ENCODE peak calls at places on chromosomes 12 and 14, in eight cellular contexts. One of them, this sample, is unnamed.

GRCh38 chr14:82636426-82636825 is 1102.8 kb upstream of the SEL1L start:
- DNase-seq in AG09309: no peak
- DNase-seq in left ventricle myocardium inferior: no peak
- DNase-seq in hepatocyte: no peak
- DNase-seq in cardiac fibroblast: no peak
- DNase-seq in fibroblast of villous mesenchyme: no peak
- DNase-seq in endothelial cell: no peak
- DNase-seq in type B pancreatic cell: no peak
- DNase-seq in this sample: no peak

GRCh38 chr14:83842536-83842935 is 1687.4 kb upstream of the FLRT2 start:
- DNase-seq in endothelial cell: no peak
- DNase-seq in AG09309: no peak
- DNase-seq in type B pancreatic cell: no peak
- DNase-seq in cardiac fibroblast: no peak
- DNase-seq in left ventricle myocardium inferior: no peak
- DNase-seq in hepatocyte: no peak
- DNase-seq in fibroblast of villous mesenchyme: no peak
- DNase-seq in this sample: no peak

GRCh38 chr12:109027767-109028166 is 6.9 kb upstream of the SVOP start:
- DNase-seq in fibroblast of villous mesenchyme: peak; percentile 42
- DNase-seq in endothelial cell: no peak
- DNase-seq in cardiac fibroblast: peak; percentile 66
- DNase-seq in left ventricle myocardium inferior: no peak
- DNase-seq in hepatocyte: no peak
- DNase-seq in type B pancreatic cell: no peak
- DNase-seq in AG09309: no peak
- DNase-seq in this sample: no peak

GRCh38 chr12:117494833-117495714 is 133.6 kb upstream of the NOS1 start:
- DNase-seq in hepatocyte: peak; percentile 51
- DNase-seq in AG09309: no peak
- DNase-seq in fibroblast of villous mesenchyme: no peak
- DNase-seq in left ventricle myocardium inferior: no peak
- DNase-seq in endothelial cell: no peak
- DNase-seq in type B pancreatic cell: no peak
- DNase-seq in cardiac fibroblast: no peak
- DNase-seq in this sample: no peak

GRCh38 chr12:21330682-21331253 is 3.9 kb downstream of the SLCO1A2 start:
- DNase-seq in hepatocyte: no peak
- DNase-seq in AG09309: no peak
- DNase-seq in type B pancreatic cell: no peak
- DNase-seq in endothelial cell: no peak
- DNase-seq in left ventricle myocardium inferior: no peak
- DNase-seq in fibroblast of villous mesenchyme: peak; percentile 3
- DNase-seq in cardiac fibroblast: no peak
- DNase-seq in this sample: no peak

GRCh38 chr14:23568600-23569310 is 1.2 kb upstream of the AP1G2 start:
- DNase-seq in hepatocyte: no peak
- DNase-seq in AG09309: no peak
- DNase-seq in cardiac fibroblast: no peak
- DNase-seq in endothelial cell: peak; percentile 69
- DNase-seq in fibroblast of villous mesenchyme: no peak
- DNase-seq in left ventricle myocardium inferior: no peak
- DNase-seq in type B pancreatic cell: no peak
- DNase-seq in this sample: no peak

GRCh38 chr12:123533672-123534643 is at the start of gene RILPL1:
- DNase-seq in type B pancreatic cell: peak; percentile 79
- DNase-seq in cardiac fibroblast: peak; percentile 53
- DNase-seq in hepatocyte: peak; percentile 82
- DNase-seq in fibroblast of villous mesenchyme: peak; percentile 51
- DNase-seq in left ventricle myocardium inferior: peak; percentile 63
- DNase-seq in AG09309: no peak
- DNase-seq in endothelial cell: peak; percentile 66
- DNase-seq in this sample: peak; percentile 83

GRCh38 chr14:101561145-101561896 is at the start of gene DIO3:
- DNase-seq in left ventricle myocardium inferior: no peak
- DNase-seq in hepatocyte: peak; percentile 89
- DNase-seq in type B pancreatic cell: no peak
- DNase-seq in endothelial cell: peak; percentile 65
- DNase-seq in AG09309: no peak
- DNase-seq in fibroblast of villous mesenchyme: peak; percentile 4
- DNase-seq in cardiac fibroblast: peak; percentile 7
- DNase-seq in this sample: peak; percentile 66

GRCh38 chr12:19190292-19191031 is 60.9 kb downstream of the PLEKHA5 start:
- DNase-seq in type B pancreatic cell: no peak
- DNase-seq in cardiac fibroblast: peak; percentile 79
- DNase-seq in fibroblast of villous mesenchyme: no peak
- DNase-seq in endothelial cell: no peak
- DNase-seq in hepatocyte: no peak
- DNase-seq in AG09309: no peak
- DNase-seq in left ventricle myocardium inferior: no peak
- DNase-seq in this sample: no peak

GRCh38 chr12:53454710-53455109 is 2.8 kb downstream of the PCBP2 start:
- DNase-seq in cardiac fibroblast: no peak
- DNase-seq in fibroblast of villous mesenchyme: no peak
- DNase-seq in hepatocyte: no peak
- DNase-seq in AG09309: no peak
- DNase-seq in left ventricle myocardium inferior: no peak
- DNase-seq in endothelial cell: no peak
- DNase-seq in type B pancreatic cell: no peak
- DNase-seq in this sample: no peak

GRCh38 chr12:17017402-17017801 is 411.4 kb upstream of the LMO3 start:
- DNase-seq in AG09309: no peak
- DNase-seq in hepatocyte: no peak
- DNase-seq in type B pancreatic cell: no peak
- DNase-seq in fibroblast of villous mesenchyme: no peak
- DNase-seq in endothelial cell: no peak
- DNase-seq in left ventricle myocardium inferior: no peak
- DNase-seq in cardiac fibroblast: no peak
- DNase-seq in this sample: no peak

GRCh38 chr12:131035268-131035681 is 81.6 kb downstream of the ADGRD1 start:
- DNase-seq in AG09309: no peak
- DNase-seq in fibroblast of villous mesenchyme: no peak
- DNase-seq in left ventricle myocardium inferior: no peak
- DNase-seq in hepatocyte: no peak
- DNase-seq in type B pancreatic cell: no peak
- DNase-seq in cardiac fibroblast: no peak
- DNase-seq in endothelial cell: no peak
- DNase-seq in this sample: no peak

GRCh38 chr12:1611775-1612174 is 17.3 kb upstream of the WNT5B start:
- DNase-seq in endothelial cell: no peak
- DNase-seq in cardiac fibroblast: peak; percentile 93
- DNase-seq in type B pancreatic cell: no peak
- DNase-seq in fibroblast of villous mesenchyme: peak; percentile 92
- DNase-seq in AG09309: peak; percentile 90
- DNase-seq in hepatocyte: no peak
- DNase-seq in left ventricle myocardium inferior: no peak
- DNase-seq in this sample: no peak

GRCh38 chr12:2248901-2249381 is 196.2 kb downstream of the CACNA1C start:
- DNase-seq in AG09309: no peak
- DNase-seq in endothelial cell: no peak
- DNase-seq in hepatocyte: no peak
- DNase-seq in type B pancreatic cell: no peak
- DNase-seq in fibroblast of villous mesenchyme: peak; percentile 62
- DNase-seq in left ventricle myocardium inferior: peak; percentile 44
- DNase-seq in cardiac fibroblast: no peak
- DNase-seq in this sample: no peak

GRCh38 chr14:50882932-50883826 is 11.3 kb downstream of the ABHD12B start:
- DNase-seq in cardiac fibroblast: no peak
- DNase-seq in type B pancreatic cell: no peak
- DNase-seq in endothelial cell: no peak
- DNase-seq in AG09309: no peak
- DNase-seq in left ventricle myocardium inferior: no peak
- DNase-seq in hepatocyte: no peak
- DNase-seq in fibroblast of villous mesenchyme: no peak
- DNase-seq in this sample: no peak

GRCh38 chr14:20679907-20680306 is 4.5 kb upstream of the RNASE4 start:
- DNase-seq in type B pancreatic cell: no peak
- DNase-seq in AG09309: no peak
- DNase-seq in endothelial cell: no peak
- DNase-seq in cardiac fibroblast: peak; percentile 53
- DNase-seq in left ventricle myocardium inferior: no peak
- DNase-seq in hepatocyte: peak; percentile 53
- DNase-seq in fibroblast of villous mesenchyme: peak; percentile 10
- DNase-seq in this sample: no peak

GRCh38 chr12:4434721-4435425 is 10.7 kb downstream of the FGF6 start:
- DNase-seq in fibroblast of villous mesenchyme: no peak
- DNase-seq in AG09309: no peak
- DNase-seq in type B pancreatic cell: peak; percentile 58
- DNase-seq in left ventricle myocardium inferior: no peak
- DNase-seq in endothelial cell: no peak
- DNase-seq in cardiac fibroblast: no peak
- DNase-seq in hepatocyte: no peak
- DNase-seq in this sample: no peak

DNA sequence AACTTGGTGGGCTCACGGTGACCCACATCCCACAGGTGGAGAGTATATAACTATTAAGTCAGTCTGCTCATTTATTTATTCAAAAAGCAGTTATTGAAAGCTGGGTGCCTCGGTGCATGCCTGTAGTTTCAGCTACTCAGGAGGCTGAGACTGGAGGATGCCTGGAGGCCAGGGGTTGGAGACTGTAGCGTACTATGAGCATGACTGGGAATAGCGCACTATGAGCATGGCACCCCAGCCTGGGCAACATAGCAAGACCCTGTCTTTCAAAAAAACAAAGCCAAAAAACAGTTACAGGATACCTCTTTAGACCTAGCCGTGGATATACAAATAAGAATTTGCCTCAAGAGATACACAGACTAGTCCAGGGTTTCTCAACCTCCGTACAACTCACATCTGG is 139.8 kb downstream of the ZFP36L1 start:
- DNase-seq in fibroblast of villous mesenchyme: no peak
- DNase-seq in left ventricle myocardium inferior: no peak
- DNase-seq in hepatocyte: no peak
- DNase-seq in type B pancreatic cell: no peak
- DNase-seq in cardiac fibroblast: no peak
- DNase-seq in AG09309: no peak
- DNase-seq in endothelial cell: no peak
- DNase-seq in this sample: no peak
- TF ChIP-seq CTCF in fibroblast of villous mesenchyme: no peak
- TF ChIP-seq CTCF in left ventricle myocardium inferior: no peak
- TF ChIP-seq CTCF in hepatocyte: no peak
- TF ChIP-seq CTCF in type B pancreatic cell: no peak
- TF ChIP-seq CTCF in cardiac fibroblast: no peak
- TF ChIP-seq CTCF in AG09309: no peak
- TF ChIP-seq CTCF in endothelial cell: no peak
- TF ChIP-seq CTCF in this sample: no peak

DNA sequence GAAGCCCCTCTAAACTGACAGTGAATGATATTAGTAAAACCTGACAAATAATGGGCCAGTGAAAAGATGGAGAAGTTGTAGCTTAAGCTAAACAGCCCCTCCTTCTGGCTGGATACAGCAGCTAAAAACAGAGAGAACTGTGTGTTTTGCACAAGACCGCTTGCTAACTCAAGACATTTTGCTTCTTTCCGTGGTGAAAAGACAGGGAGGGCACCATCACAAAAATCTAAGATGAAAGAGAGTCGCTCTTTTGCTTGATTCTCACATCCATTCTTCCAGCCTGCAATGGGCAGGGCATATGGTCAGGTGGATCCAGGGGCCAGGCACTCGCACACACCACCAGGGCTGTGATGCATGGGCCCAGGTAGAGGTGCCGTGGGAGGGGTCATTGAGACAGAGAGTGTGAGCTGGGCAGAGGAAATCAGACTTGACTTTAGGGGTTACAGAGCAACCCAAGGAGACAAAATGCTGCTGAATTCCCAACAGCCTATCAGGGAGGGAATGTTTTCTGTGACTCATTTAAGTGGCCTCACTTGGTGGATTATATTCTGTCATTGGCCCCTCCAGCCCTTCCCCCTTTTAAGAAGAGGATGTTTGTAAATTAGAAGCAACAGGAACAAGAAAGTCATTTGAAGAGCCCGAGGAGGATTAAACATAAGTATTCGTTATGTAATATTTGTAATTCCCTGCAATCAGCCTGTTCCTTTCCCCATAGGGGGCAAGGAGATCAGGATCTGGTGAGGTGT is 12.2 kb downstream of the EMP1 start:
- DNase-seq in cardiac fibroblast: peak; percentile 69
- DNase-seq in left ventricle myocardium inferior: no peak
- DNase-seq in type B pancreatic cell: no peak
- DNase-seq in hepatocyte: peak; percentile 54
- DNase-seq in AG09309: no peak
- DNase-seq in endothelial cell: peak; percentile 40
- DNase-seq in fibroblast of villous mesenchyme: peak; percentile 63
- DNase-seq in this sample: no peak
- TF ChIP-seq CTCF in cardiac fibroblast: peak; percentile 48
- TF ChIP-seq CTCF in left ventricle myocardium inferior: peak; percentile 48
- TF ChIP-seq CTCF in type B pancreatic cell: peak; percentile 69
- TF ChIP-seq CTCF in hepatocyte: peak; percentile 76
- TF ChIP-seq CTCF in AG09309: peak; percentile 53
- TF ChIP-seq CTCF in endothelial cell: peak; percentile 48
- TF ChIP-seq CTCF in fibroblast of villous mesenchyme: peak; percentile 70
- TF ChIP-seq CTCF in this sample: no peak

GRCh38 chr12:124992874-124993567 is 424 bp upstream of the BRI3BP start:
- DNase-seq in cardiac fibroblast: peak; percentile 18
- DNase-seq in hepatocyte: peak; percentile 86
- DNase-seq in left ventricle myocardium inferior: no peak
- DNase-seq in type B pancreatic cell: peak; percentile 78
- DNase-seq in fibroblast of villous mesenchyme: peak; percentile 49
- DNase-seq in endothelial cell: peak; percentile 81
- DNase-seq in AG09309: no peak
- DNase-seq in this sample: peak; percentile 58
- TF ChIP-seq CTCF in cardiac fibroblast: no peak
- TF ChIP-seq CTCF in hepatocyte: peak; percentile 42
- TF ChIP-seq CTCF in left ventricle myocardium inferior: no peak
- TF ChIP-seq CTCF in type B pancreatic cell: peak; percentile 73
- TF ChIP-seq CTCF in fibroblast of villous mesenchyme: peak; percentile 26
- TF ChIP-seq CTCF in endothelial cell: peak; percentile 17
- TF ChIP-seq CTCF in AG09309: no peak
- TF ChIP-seq CTCF in this sample: peak; percentile 19

GRCh38 chr14:28143340-28143739 is 623.2 kb upstream of the FOXG1 start:
- DNase-seq in left ventricle myocardium inferior: no peak
- DNase-seq in endothelial cell: no peak
- DNase-seq in cardiac fibroblast: no peak
- DNase-seq in AG09309: no peak
- DNase-seq in fibroblast of villous mesenchyme: no peak
- DNase-seq in type B pancreatic cell: no peak
- DNase-seq in hepatocyte: no peak
- DNase-seq in this sample: no peak

GRCh38 chr14:28141662-28142061 is 624.9 kb upstream of the FOXG1 start:
- DNase-seq in type B pancreatic cell: no peak
- DNase-seq in left ventricle myocardium inferior: no peak
- DNase-seq in endothelial cell: no peak
- DNase-seq in cardiac fibroblast: no peak
- DNase-seq in fibroblast of villous mesenchyme: no peak
- DNase-seq in hepatocyte: no peak
- DNase-seq in AG09309: no peak
- DNase-seq in this sample: no peak

GRCh38 chr14:28142400-28143015 is 624.1 kb upstream of the FOXG1 start:
- DNase-seq in cardiac fibroblast: peak; percentile 0
- DNase-seq in endothelial cell: no peak
- DNase-seq in fibroblast of villous mesenchyme: no peak
- DNase-seq in hepatocyte: peak; percentile 20
- DNase-seq in AG09309: no peak
- DNase-seq in type B pancreatic cell: no peak
- DNase-seq in left ventricle myocardium inferior: no peak
- DNase-seq in this sample: no peak
- TF ChIP-seq CTCF in cardiac fibroblast: peak; percentile 39
- TF ChIP-seq CTCF in endothelial cell: peak; percentile 56
- TF ChIP-seq CTCF in fibroblast of villous mesenchyme: no peak
- TF ChIP-seq CTCF in hepatocyte: peak; percentile 57
- TF ChIP-seq CTCF in AG09309: no peak
- TF ChIP-seq CTCF in type B pancreatic cell: peak; percentile 75
- TF ChIP-seq CTCF in left ventricle myocardium inferior: no peak
- TF ChIP-seq CTCF in this sample: peak; percentile 61

This sample was measured in mesothelial cell of epicardium.